ENCODE peak calls at places on chromosomes 11 and 22, in six cellular contexts. G is mucosa of descending colon, N is lower leg skin, Y is tibial nerve, R is mammary epithelial cell, I is BJ. X is an unnamed sample.

GRCh38 chr22:44331881-44332714 is 19.3 kb upstream of the SHISAL1 start:
- DNase-seq in Y (no peak), G (no peak), I (no peak), R (no peak), N (no peak), X (no peak)

GRCh38 chr11:102724904-102725515 is at the start of gene MMP8:
- DNase-seq in N (no peak), R (peak), Y (no peak), I (no peak), G (no peak), X (no peak)

GRCh38 chr11:2521681-2522630 is 77.1 kb downstream of the KCNQ1 start:
- DNase-seq in I (no peak), G (peak), R (no peak), N (peak), Y (peak), X (no peak)

GRCh38 chr22:31929126-31929928 is 15.0 kb upstream of the YWHAH start:
- DNase-seq in G (peak), I (no peak), Y (no peak), N (no peak), R (no peak), X (no peak)

GRCh38 chr11:4740735-4741134 is 29.0 kb downstream of the OR51F1 start:
- DNase-seq in I (no peak), G (no peak), Y (no peak), R (no peak), N (no peak), X (no peak)

GRCh38 chr11:64794526-64794925 is 8.5 kb downstream of the MAP4K2 start:
- DNase-seq in Y (no peak), I (no peak), R (no peak), N (no peak), G (no peak), X (no peak)

GRCh38 chr11:42244376-42244775 is 784.9 kb upstream of the LRRC4C start:
- DNase-seq in N (no peak), G (no peak), I (no peak), Y (no peak), R (no peak), X (no peak)

GRCh38 chr11:17905477-17905876 is 107.4 kb downstream of the SERGEF start:
- DNase-seq in N (no peak), G (no peak), I (no peak), Y (no peak), R (no peak), X (peak)

GRCh38 chr22:39405346-39406085 is 5.9 kb downstream of the TAB1 start:
- DNase-seq in Y (no peak), G (no peak), R (no peak), I (no peak), N (no peak), X (no peak)

GRCh38 chr22:31818481-31819392 is 64.9 kb downstream of the DEPDC5 start:
- DNase-seq in I (no peak), N (no peak), R (peak), G (no peak), Y (no peak), X (no peak)

GRCh38 chr22:46587492-46588278 is 32.5 kb upstream of the GRAMD4 start:
- DNase-seq in Y (no peak), I (no peak), N (no peak), R (no peak), G (peak), X (peak)

GRCh38 chr22:25159028-25159427 is 40.6 kb upstream of the CRYBB3 start:
- DNase-seq in Y (no peak), N (no peak), I (no peak), G (no peak), R (no peak), X (no peak)

GRCh38 chr11:119371778-119372182 is 9.7 kb downstream of the USP2 start:
- DNase-seq in I (no peak), R (no peak), Y (no peak), G (no peak), N (no peak), X (no peak)
- TF ChIP-seq CTCF in I (no peak), R (peak), Y (peak), G (no peak), N (no peak), X (no peak)

DNA sequence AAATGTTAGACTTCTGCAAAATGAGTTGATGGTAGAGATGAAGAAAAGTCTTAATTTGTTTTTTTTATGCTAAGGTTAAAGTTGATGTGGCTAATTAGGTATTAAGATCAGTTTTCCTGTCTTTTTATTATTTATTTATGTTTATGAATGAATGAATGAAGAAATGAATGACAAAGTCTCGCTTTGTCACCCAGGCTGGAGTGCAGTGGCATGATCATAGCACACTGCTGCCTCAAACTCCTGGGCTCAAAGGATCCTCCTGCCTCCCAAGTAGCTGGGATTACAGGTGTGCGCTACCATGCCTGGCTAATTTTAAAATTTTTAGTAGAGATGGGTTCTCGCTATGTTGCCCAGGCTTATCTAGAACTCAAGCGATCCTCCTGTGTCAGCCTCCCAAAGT is 29.2 kb downstream of the MTMR3 start:
- DNase-seq in G (no peak), Y (no peak), R (no peak), I (no peak), N (no peak), X (no peak)
- TF ChIP-seq CTCF in G (no peak), Y (no peak), R (no peak), I (no peak), N (no peak), X (no peak)

DNA sequence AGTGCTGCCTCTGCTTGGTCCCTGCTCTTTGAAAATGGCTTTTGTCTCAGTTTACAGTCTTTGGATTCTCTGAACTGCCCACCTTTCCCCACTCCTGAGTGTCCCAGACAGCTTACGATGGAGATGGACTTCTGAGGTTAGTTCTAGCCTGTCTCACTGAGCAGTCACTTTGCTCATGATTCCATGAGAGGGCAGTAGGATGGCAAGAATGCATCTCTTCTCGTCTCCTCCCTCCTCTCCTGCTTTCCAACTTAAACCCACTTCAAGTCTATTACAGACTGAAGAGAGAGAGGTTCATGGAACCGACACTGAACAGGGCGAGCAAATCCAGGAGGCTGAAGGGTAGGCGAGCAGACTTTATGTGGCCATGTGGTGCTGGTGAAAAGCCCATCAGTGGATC is 38.5 kb downstream of the CEP164 start:
- DNase-seq in G (no peak), Y (no peak), I (no peak), N (no peak), R (no peak), X (no peak)
- TF ChIP-seq CTCF in G (no peak), Y (no peak), I (no peak), N (no peak), R (no peak), X (no peak)

GRCh38 chr11:1231396-1232327 is 8.8 kb downstream of the MUC5B start:
- DNase-seq in I (no peak), G (peak), N (no peak), Y (no peak), R (no peak), X (no peak)

GRCh38 chr11:1230121-1230455 is 7.2 kb downstream of the MUC5B start:
- DNase-seq in Y (no peak), N (no peak), R (no peak), G (no peak), I (no peak), X (no peak)

GRCh38 chr11:1228921-1229451 is 6.1 kb downstream of the MUC5B start:
- DNase-seq in R (no peak), N (no peak), I (no peak), G (peak), Y (no peak), X (no peak)

GRCh38 chr11:1229471-1230120 is 6.7 kb downstream of the MUC5B start:
- DNase-seq in R (no peak), I (no peak), N (no peak), G (peak), Y (no peak), X (no peak)

GRCh38 chr11:1230456-1231395 is 7.9 kb downstream of the MUC5B start:
- DNase-seq in G (peak), N (no peak), R (peak), I (no peak), Y (no peak), X (no peak)
- TF ChIP-seq CTCF in G (no peak), N (no peak), R (peak), I (no peak), Y (no peak), X (no peak)

DNA sequence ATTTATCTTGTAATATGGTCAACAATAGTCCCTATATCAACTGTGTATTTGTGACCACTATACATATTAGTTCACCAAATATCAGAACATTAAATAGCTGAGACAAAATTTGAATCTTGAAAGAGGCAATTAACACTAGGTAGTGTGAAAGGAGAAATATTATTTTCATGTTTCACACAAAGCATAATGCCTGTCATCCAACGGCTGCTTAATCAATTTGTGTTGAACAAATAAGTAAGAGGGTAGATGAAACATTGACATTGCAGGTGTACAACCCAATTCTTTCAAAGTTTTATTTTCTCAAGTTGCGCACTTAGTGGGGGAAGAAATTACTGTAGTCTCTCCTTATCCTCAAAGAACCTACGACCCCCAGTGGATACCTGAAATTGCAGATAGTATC is 3.4 kb upstream of the OR8I2 start:
- DNase-seq in I (no peak), N (no peak), G (no peak), Y (no peak), R (no peak), X (no peak)
- TF ChIP-seq CTCF in I (no peak), N (no peak), G (no peak), Y (no peak), R (no peak), X (peak)

DNA sequence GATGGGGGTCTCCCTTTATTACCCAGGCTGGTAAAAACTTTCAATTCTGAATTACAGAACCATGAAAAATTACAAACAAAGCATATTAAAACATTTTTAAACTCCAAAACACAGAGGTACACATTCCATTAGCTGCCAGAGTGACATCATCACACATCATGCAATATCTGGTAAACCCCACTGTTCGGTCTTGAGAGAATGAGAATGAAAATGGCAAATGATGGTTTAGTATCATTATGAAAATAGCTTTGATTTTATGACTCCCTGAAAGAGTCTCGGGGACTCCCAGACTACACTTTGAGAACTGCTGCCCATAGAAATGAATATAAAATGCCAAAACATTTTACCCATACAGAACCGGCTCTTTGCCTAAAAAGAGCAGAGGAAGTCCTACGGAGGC is 18.8 kb downstream of the LARGE2 start:
- DNase-seq in R (no peak), N (no peak), I (no peak), Y (no peak), G (no peak), X (peak)
- TF ChIP-seq CTCF in R (no peak), N (no peak), I (no peak), Y (no peak), G (no peak), X (no peak)

X was measured in GM13977.